ENCODE peak calls at places on chromosomes 11 and 22, in four cellular contexts. Z is right cardiac atrium; T is psoas muscle; V is CD8-positive, alpha-beta T cell. A is an unnamed sample.

GRCh38 chr11:75398906-75399305 is 412 bp upstream of the RPS3 start:
- DNase-seq in V (no peak), Z (no peak), T (no peak), A (no peak)

GRCh38 chr11:95512177-95512576 is 277.4 kb downstream of the FAM76B start:
- DNase-seq in T (no peak), Z (no peak), V (no peak), A (no peak)

GRCh38 chr11:65560555-65561418 is 2.6 kb upstream of the LTBP3 start:
- DNase-seq in Z (peak; percentile 87), V (no peak), T (peak; percentile 77), A (peak; percentile 70)

GRCh38 chr11:12540075-12540685 is 134.0 kb upstream of the TEAD1 start:
- DNase-seq in Z (no peak), V (no peak), T (no peak), A (no peak)

GRCh38 chr11:120337133-120337895 is 1.1 kb downstream of the ARHGEF12 start:
- DNase-seq in V (peak; percentile 51), Z (peak; percentile 79), T (peak; percentile 68), A (peak; percentile 45)

GRCh38 chr22:35398574-35398973 is 1.4 kb upstream of the MCM5 start:
- DNase-seq in Z (no peak), T (no peak), V (no peak), A (no peak)

GRCh38 chr11:104127828-104128227 is 36.1 kb downstream of the PDGFD start:
- DNase-seq in Z (no peak), T (no peak), V (no peak), A (no peak)

GRCh38 chr22:19177164-19178064 is 1.1 kb downstream of the SLC25A1 start:
- DNase-seq in Z (no peak), V (no peak), T (no peak), A (no peak)

GRCh38 chr22:49646876-49647275 is 180.8 kb downstream of the BRD1 start:
- DNase-seq in T (no peak), V (no peak), Z (peak; percentile 9), A (no peak)

GRCh38 chr22:50027639-50028537 is 15.3 kb upstream of the IL17REL start:
- DNase-seq in T (no peak), V (no peak), Z (no peak), A (no peak)

GRCh38 chr11:119030029-119030328 is 698 bp downstream of the SLC37A4 start:
- DNase-seq in Z (no peak), V (no peak), T (no peak), A (no peak)

GRCh38 chr11:85947431-85948272 is 92.5 kb downstream of the CCDC83 start:
- DNase-seq in Z (no peak), T (no peak), V (no peak), A (no peak)

GRCh38 chr22:19579113-19579811 is 55.1 kb upstream of the CLDN5 start:
- DNase-seq in T (no peak), V (peak; percentile 50), Z (no peak), A (no peak)

GRCh38 chr11:5197538-5197937 is 2.9 kb downstream of the OR51V1 start:
- DNase-seq in V (no peak), T (no peak), Z (no peak), A (no peak)

GRCh38 chr11:24598636-24599035 is 101.8 kb downstream of the LUZP2 start:
- DNase-seq in V (no peak), Z (no peak), T (no peak), A (no peak)

GRCh38 chr22:37088108-37088605 is 21.4 kb downstream of the TMPRSS6 start:
- DNase-seq in T (no peak), V (no peak), Z (peak; percentile 19), A (no peak)

GRCh38 chr11:9772218-9772617 is 108.3 kb downstream of the SWAP70 start:
- DNase-seq in Z (no peak), T (no peak), V (no peak), A (no peak)

GRCh38 chr11:1111545-1112212 is 37.0 kb downstream of the MUC2 start:
- DNase-seq in T (peak; percentile 32), Z (peak; percentile 25), V (no peak), A (peak; percentile 10)

GRCh38 chr11:115085461-115086220 is 407.3 kb downstream of the NXPE2 start:
- DNase-seq in T (no peak), Z (no peak), V (no peak), A (no peak)

GRCh38 chr11:111944139-111944538 is 7.0 kb downstream of the DIXDC1 start:
- DNase-seq in Z (no peak), V (no peak), T (no peak), A (no peak)

GRCh38 chr11:64620286-64620962 is 29.4 kb downstream of the SLC22A12 start:
- DNase-seq in V (no peak), T (no peak), Z (peak; percentile 73), A (no peak)

GRCh38 chr11:110747531-110747930 is 35.3 kb upstream of the ARHGAP20 start:
- DNase-seq in Z (no peak), V (no peak), T (no peak), A (no peak)

GRCh38 chr22:40583058-40583741 is 53.3 kb downstream of the MRTFA start:
- DNase-seq in Z (no peak), V (no peak), T (no peak), A (no peak)

GRCh38 chr11:111362887-111363411 is 16.1 kb downstream of the POU2AF1 start:
- DNase-seq in V (no peak), Z (no peak), T (no peak), A (no peak)

GRCh38 chr22:42553475-42554361 is at the start of gene SERHL2:
- DNase-seq in T (peak; percentile 93), Z (peak; percentile 97), V (peak; percentile 85), A (peak; percentile 92)

GRCh38 chr22:49018601-49019000 is 809.1 kb downstream of the BRD1 start:
- DNase-seq in Z (peak; percentile 29), V (peak; percentile 42), T (no peak), A (no peak)

GRCh38 chr11:73361953-73362776 is 14.0 kb upstream of the RELT start:
- DNase-seq in T (no peak), V (no peak), Z (no peak), A (no peak)

GRCh38 chr11:8652140-8652539 is 30.3 kb downstream of the TRIM66 start:
- DNase-seq in T (no peak), Z (no peak), V (no peak), A (no peak)

GRCh38 chr11:91823252-91823830 is 401.3 kb upstream of the FAT3 start:
- DNase-seq in T (no peak), Z (no peak), V (no peak), A (no peak)
- H3K4me1 ChIP-seq in T (no peaks in the 10 kb centered on the region), Z (no peaks in the 10 kb centered on the region), V (no peaks in the 10 kb centered on the region), A (no peaks in the 10 kb centered on the region)

GRCh38 chr22:30247974-30248373 is 1.4 kb upstream of the LIF start:
- DNase-seq in T (no peak), V (no peak), Z (no peak), A (no peak)

GRCh38 chr22:30245985-30246901 is at the start of gene LIF:
- DNase-seq in V (peak; percentile 63), T (no peak), Z (no peak), A (no peak)

GRCh38 chr22:30248484-30248883 is 1.9 kb upstream of the LIF start:
- DNase-seq in Z (no peak), V (no peak), T (no peak), A (no peak)

GRCh38 chr22:30246962-30247376 is 410 bp upstream of the LIF start:
- DNase-seq in Z (no peak), V (no peak), T (no peak), A (no peak)

GRCh38 chr22:30247561-30247960 is 1.0 kb upstream of the LIF start:
- DNase-seq in V (no peak), T (no peak), Z (no peak), A (no peak)
- H3K4me1 ChIP-seq in V (peaks cover 24% of the 10 kb centered on the region), T (peaks cover 4% of the 10 kb centered on the region), Z (no peaks in the 10 kb centered on the region), A (peaks cover 30% of the 10 kb centered on the region)

GRCh38 chr11:61075891-61076290 is 26.4 kb upstream of the CD5 start:
- DNase-seq in T (no peak), V (no peak), Z (no peak), A (no peak)
- H3K4me1 ChIP-seq in T (peaks cover 12% of the 10 kb centered on the region), V (peaks cover 84% of the 10 kb centered on the region), Z (no peaks in the 10 kb centered on the region), A (peaks cover 37% of the 10 kb centered on the region)

GRCh38 chr22:29385305-29385704 is 3.1 kb downstream of the AP1B1 start:
- DNase-seq in Z (no peak), V (no peak), T (no peak), A (no peak)

GRCh38 chr22:29380032-29380781 is 8.2 kb downstream of the AP1B1 start:
- DNase-seq in T (no peak), V (no peak), Z (no peak), A (no peak)

GRCh38 chr22:29380856-29381255 is 7.5 kb downstream of the AP1B1 start:
- DNase-seq in T (no peak), Z (no peak), V (no peak), A (no peak)

GRCh38 chr22:29383740-29384139 is 4.6 kb downstream of the AP1B1 start:
- DNase-seq in T (no peak), Z (no peak), V (no peak), A (no peak)

DNA sequence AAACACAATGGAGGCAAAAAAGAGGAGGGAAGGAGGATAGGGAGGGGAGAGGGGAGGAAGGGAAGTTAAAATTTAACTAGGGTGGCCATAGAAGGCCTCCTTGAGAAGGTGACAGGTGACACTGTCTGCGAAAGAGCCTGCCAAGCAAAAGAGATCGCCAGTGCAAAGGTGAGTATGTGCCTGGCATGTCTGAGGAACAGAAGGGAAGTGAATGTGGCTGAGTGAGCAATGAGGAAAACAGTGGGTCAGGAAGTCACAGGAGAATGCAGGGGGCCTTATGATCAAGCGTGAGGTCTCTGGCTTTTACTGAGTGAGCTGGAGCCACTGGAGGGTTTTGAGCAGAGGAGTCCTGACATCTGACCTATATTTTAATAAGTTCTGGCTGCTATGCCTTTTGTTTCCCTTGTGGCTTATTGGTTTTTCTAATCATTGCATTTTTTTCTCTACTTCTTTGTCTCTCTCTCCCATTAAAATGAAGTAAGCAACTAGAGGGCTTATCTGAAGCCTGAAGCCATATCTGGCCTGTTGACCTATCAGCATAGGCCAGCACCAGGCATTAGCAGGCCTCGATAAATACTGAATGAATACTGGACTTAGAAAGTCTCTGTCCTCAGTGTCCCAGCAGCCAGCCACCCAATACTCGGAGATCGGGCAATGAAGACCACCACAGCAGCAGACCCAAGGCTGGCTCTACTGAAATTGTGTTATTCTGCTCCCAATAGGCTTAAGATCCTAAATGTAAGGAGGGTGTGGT is 5.6 kb downstream of the AP1B1 start:
- DNase-seq in Z (no peak), T (no peak), V (no peak), A (no peak)
- H3K4me1 ChIP-seq in Z (peaks cover 6% of the 10 kb centered on the region), T (peaks cover 17% of the 10 kb centered on the region), V (peaks cover 17% of the 10 kb centered on the region), A (peaks cover 55% of the 10 kb centered on the region)

DNA sequence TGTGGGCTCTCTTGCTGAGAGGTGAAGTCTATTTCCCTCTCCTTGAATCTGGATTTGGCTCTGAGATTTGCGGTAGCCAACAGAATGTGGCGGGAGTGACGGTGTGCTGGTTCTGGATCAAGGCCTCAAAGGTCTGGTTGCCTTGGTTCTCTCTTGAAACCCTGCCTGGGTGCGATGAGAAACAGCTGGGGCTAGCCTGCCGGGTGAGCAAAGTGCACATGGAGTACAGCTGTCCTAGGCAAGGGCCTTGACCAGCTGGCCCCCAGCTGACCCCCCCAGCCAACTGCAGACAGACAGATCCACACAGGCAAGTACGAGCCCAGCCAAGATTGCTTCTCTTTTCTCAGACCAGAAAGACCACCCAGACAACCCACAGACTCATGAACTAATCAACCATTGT is 10.8 kb downstream of the SUN2 start:
- DNase-seq in V (no peak), T (no peak), Z (peak; percentile 42), A (no peak)
- H3K4me1 ChIP-seq in V (peaks cover 73% of the 10 kb centered on the region), T (peaks cover 3% of the 10 kb centered on the region), Z (no peaks in the 10 kb centered on the region), A (peaks cover 8% of the 10 kb centered on the region)

DNA sequence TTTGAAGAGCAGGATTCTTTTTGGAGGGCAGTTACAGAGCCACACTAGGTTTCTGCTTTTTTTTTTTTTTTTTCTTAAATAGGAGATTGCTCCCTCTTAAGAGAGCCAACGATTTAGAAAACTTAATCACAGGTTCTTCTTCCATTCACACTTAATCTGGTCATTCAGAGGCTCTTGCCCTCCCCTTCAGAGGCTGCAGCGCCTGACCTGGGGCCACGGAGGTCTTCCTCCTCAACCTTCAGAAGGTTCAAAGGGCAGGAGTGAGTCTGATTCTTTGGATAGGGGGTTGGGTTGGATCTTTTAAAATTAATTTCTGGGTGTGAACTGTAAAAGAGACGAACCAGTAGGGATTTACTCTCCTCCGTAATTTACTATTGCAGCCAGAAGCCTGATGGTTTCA is 57.1 kb downstream of the ZNRF3 start:
- DNase-seq in T (no peak), Z (no peak), V (no peak), A (no peak)
- H3K4me1 ChIP-seq in T (peaks cover 21% of the 10 kb centered on the region), Z (peaks cover 2% of the 10 kb centered on the region), V (no peaks in the 10 kb centered on the region), A (peaks cover 16% of the 10 kb centered on the region)

A was measured in left ventricle myocardium inferior.